ENCODE peak calls at places on chromosomes 11 and 22, in seven cellular contexts. L, W, T, A, Y, S and F are unnamed samples.

GRCh38 chr11:96306933-96307747 is 35.9 kb downstream of the MAML2 start:
- DNase-seq in T (peak; percentile 33), Y (no peak), S (no peak), L (peak; percentile 81), A (peak; percentile 30), W (peak; percentile 29), F (peak; percentile 95)

GRCh38 chr11:63567044-63567840 is 4.1 kb upstream of the PLAAT2 start:
- DNase-seq in L (peak; percentile 32), W (peak; percentile 72), T (no peak), S (peak; percentile 95), A (no peak), Y (no peak), F (peak; percentile 68)

GRCh38 chr22:24432059-24432853 is 4.9 kb downstream of the ADORA2A start:
- DNase-seq in Y (no peak), L (no peak), A (peak; percentile 67), T (no peak), W (peak; percentile 43), S (no peak), F (no peak)

GRCh38 chr11:47305734-47306483 is 36.0 kb downstream of the MADD start:
- DNase-seq in L (no peak), S (no peak), T (peak; percentile 65), Y (no peak), A (no peak), W (no peak), F (no peak)

GRCh38 chr22:20247010-20247505 is 21.1 kb downstream of the RTN4R start:
- DNase-seq in L (no peak), S (peak; percentile 43), W (peak; percentile 92), Y (no peak), T (no peak), A (no peak), F (no peak)

GRCh38 chr11:26188559-26188958 is 143.4 kb upstream of the ANO3 start:
- DNase-seq in S (no peak), L (no peak), Y (no peak), W (no peak), A (no peak), T (no peak), F (no peak)

GRCh38 chr11:113873241-113873626 is 2.1 kb downstream of the USP28 start:
- DNase-seq in Y (no peak), L (no peak), S (no peak), T (no peak), W (no peak), A (no peak), F (no peak)

GRCh38 chr11:105393326-105393725 is 216.5 kb upstream of the GRIA4 start:
- DNase-seq in W (no peak), A (no peak), Y (no peak), L (no peak), S (no peak), T (no peak), F (no peak)

GRCh38 chr11:75219869-75220268 is 20.7 kb upstream of the TPBGL start:
- DNase-seq in T (no peak), Y (no peak), A (no peak), S (no peak), W (peak; percentile 28), L (no peak), F (no peak)
- TF ChIP-seq JUND in T (no peak), Y (no peak), A (no peak), S (no peak), W (no peak), L (no peak), F (no peak)

DNA sequence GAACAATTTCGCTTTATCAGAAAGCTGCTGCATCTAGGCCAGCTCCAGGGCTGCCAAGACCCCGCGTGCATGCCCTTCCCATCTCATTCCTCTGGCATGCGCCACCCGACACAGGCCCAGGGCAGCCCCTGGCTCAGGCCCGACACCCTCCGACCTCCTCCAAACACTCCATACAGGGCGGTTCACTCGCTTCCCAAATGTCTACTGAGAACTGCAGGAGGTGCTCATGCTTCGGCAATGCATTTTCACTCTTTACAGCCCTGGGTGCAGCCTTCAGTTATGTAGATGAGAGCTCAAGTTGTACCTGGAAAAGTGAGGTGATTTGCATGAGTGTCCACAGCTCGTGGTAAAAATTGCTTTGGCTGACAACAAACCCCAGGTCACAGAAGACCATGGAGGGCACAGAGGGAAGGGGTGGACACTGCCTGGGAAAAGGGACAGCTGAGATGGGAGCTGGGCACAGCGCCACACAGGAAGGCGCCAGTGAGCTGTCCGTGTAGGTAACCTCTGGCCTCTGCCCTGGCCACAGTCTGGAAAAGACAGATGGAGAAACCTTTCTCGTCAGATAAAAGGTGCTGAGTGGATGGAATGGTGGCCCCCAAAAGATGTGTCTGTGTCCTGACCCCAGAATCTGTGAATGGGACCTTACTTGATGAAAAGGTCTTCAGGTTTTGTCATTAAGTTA is 1351.9 kb downstream of the BRD1 start:
- DNase-seq in T (no peak), Y (no peak), A (no peak), S (no peak), L (no peak), W (no peak), F (no peak)
- TF ChIP-seq JUND in T (no peak), Y (no peak), A (no peak), S (no peak), L (no peak), W (no peak), F (no peak)

GRCh38 chr22:50314081-50314454 is 6.6 kb upstream of the PLXNB2 start:
- DNase-seq in L (no peak), Y (no peak), S (no peak), T (no peak), W (no peak), A (peak; percentile 16), F (no peak)

GRCh38 chr22:50313600-50313999 is 6.2 kb upstream of the PLXNB2 start:
- DNase-seq in W (no peak), L (no peak), T (no peak), A (peak; percentile 30), S (no peak), Y (no peak), F (no peak)

GRCh38 chr22:50313021-50313420 is 5.6 kb upstream of the PLXNB2 start:
- DNase-seq in W (no peak), Y (no peak), S (no peak), L (no peak), T (no peak), A (no peak), F (no peak)

GRCh38 chr22:50315289-50316113 is 8.1 kb upstream of the PLXNB2 start:
- DNase-seq in Y (no peak), W (no peak), L (no peak), T (no peak), A (peak; percentile 17), S (no peak), F (no peak)

DNA sequence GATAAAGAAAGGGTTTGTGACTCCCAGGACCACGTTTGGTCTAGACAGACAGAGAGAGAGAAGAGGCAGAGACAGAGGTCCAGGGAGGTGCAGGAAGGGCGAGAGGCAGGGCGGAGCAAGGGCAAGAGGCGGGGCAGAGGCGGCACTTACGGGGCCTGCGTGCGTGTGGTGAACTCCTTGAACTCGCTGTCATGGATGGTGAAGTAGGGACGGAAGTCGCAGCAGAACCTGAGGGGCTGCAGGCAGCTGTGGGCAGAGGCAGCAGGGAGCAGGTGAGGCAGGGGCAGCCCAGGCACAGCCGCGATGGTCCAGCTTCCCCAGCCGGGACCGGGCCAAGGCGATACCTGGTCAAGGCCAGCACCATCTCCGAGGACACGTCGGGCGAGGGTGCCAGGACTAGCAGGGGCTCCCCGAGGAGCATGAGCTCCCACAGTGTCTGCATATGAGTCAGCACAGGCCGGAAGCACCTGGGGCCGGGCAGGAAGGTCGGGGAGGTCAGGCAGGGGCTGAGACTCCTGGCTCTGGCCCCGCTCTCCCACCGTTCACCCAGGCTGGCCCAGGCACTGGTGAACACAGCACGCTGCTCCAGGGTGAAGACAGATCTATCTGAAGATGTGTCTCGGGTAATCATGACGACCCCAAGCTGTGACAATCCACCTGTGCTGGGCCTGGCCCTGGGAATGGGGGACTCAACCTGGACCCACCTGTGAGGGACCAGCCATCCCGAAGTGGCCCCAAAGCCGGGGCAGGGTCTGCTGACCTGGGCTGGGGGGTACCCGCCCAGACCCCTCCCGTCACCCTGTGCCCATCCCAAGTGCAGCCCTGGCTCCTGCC is 7.2 kb upstream of the PLXNB2 start:
- DNase-seq in Y (no peak), S (peak; percentile 84), L (no peak), W (peak; percentile 60), T (no peak), A (peak; percentile 22), F (no peak)
- TF ChIP-seq JUND in Y (no peak), S (peak; percentile 37), L (no peak), W (no peak), T (no peak), A (no peak), F (no peak)

GRCh38 chr11:71285111-71285510 is 32.7 kb upstream of the SHANK2 start:
- DNase-seq in T (no peak), W (no peak), A (no peak), S (no peak), L (no peak), Y (no peak), F (no peak)

GRCh38 chr11:71281901-71282300 is 29.5 kb upstream of the SHANK2 start:
- DNase-seq in W (no peak), S (no peak), Y (no peak), L (no peak), T (no peak), A (no peak), F (no peak)

GRCh38 chr11:71283960-71284359 is 31.6 kb upstream of the SHANK2 start:
- DNase-seq in A (no peak), L (peak; percentile 62), W (no peak), T (peak; percentile 75), S (no peak), Y (no peak), F (no peak)

GRCh38 chr11:71284525-71285092 is 32.2 kb upstream of the SHANK2 start:
- DNase-seq in T (no peak), A (peak; percentile 57), S (no peak), W (no peak), L (peak; percentile 34), Y (no peak), F (no peak)

GRCh38 chr11:71282581-71283351 is 30.4 kb upstream of the SHANK2 start:
- DNase-seq in A (no peak), T (no peak), Y (no peak), S (no peak), W (no peak), L (peak; percentile 84), F (peak; percentile 16)
- TF ChIP-seq JUND in A (no peak), T (no peak), Y (no peak), S (no peak), W (no peak), L (no peak), F (no peak)

DNA sequence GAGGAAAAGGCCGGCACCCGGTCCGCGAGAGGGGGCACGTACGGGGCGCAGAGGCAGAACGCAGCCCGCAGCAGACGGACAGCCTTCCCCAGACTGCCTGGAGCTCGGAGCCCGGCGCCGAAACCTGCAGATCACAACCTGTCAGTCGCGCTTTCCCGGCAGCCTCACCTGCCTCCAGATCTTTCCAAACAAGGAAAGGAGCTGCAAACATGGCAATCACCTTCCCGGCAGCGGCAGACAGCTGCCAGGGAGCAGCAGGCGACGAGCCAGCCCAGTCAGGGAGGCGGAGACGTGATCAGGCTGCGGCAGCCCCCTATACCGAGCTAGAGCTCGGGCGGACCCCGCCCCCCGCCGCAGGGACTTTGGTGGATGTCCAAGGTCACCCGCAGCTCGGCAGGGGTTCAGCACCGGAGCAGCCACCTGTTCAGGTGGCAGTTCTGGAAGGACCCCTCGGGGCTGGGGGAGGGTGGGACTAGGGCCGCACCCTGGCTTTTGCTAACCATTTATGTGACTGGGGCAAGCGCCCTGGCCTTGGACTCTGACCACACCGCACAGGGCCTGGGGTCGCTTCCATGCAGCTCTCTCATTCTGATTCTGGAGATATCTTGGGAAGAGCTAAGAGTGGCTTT is 143.8 kb downstream of the NECTIN1 start:
- DNase-seq in A (peak; percentile 78), T (peak; percentile 62), W (no peak), Y (no peak), L (no peak), S (no peak), F (no peak)
- TF ChIP-seq JUND in A (no peak), T (no peak), W (no peak), Y (no peak), L (no peak), S (no peak), F (no peak)